ENCODE peak calls at places on chromosomes 7 and 10, in five cellular contexts. E is ovary, D is activated B cell treated with CpG ODN at 0.5 μM for 24 hours, R is AG09309, B is body of pancreas. Q is an unnamed sample.

GRCh38 chr10:130259380-130259779 is 123.2 kb downstream of the GLRX3 start:
- DNase-seq in B (no peak), E (no peak), R (no peak), D (no peak), Q (no peak)

GRCh38 chr7:95867309-95867708 is 95.0 kb downstream of the DYNC1I1 start:
- DNase-seq in D (no peak), E (no peak), B (no peak), R (no peak), Q (peak)

GRCh38 chr10:122044045-122044661 is 55.2 kb downstream of the TACC2 start:
- DNase-seq in B (peak), R (no peak), E (no peak), D (no peak), Q (no peak)

GRCh38 chr7:30238721-30239441 is 45.5 kb upstream of the ZNRF2 start:
- DNase-seq in E (no peak), D (no peak), B (peak), R (no peak), Q (peak)

GRCh38 chr10:43141421-43141820 is 3.2 kb downstream of the CSGALNACT2 start:
- DNase-seq in B (no peak), D (no peak), E (no peak), R (no peak), Q (no peak)

GRCh38 chr7:139744768-139745250 is 33.0 kb downstream of the HIPK2 start:
- DNase-seq in E (no peak), R (no peak), D (no peak), B (no peak), Q (no peak)

GRCh38 chr7:14691597-14692203 is 210.9 kb downstream of the DGKB start:
- DNase-seq in D (no peak), B (peak), R (no peak), E (peak), Q (no peak)

GRCh38 chr10:77866598-77866997 is 60.0 kb downstream of the DLG5 start:
- DNase-seq in D (no peak), B (no peak), R (no peak), E (no peak), Q (no peak)

GRCh38 chr10:36670616-36671402 is 454.6 kb upstream of the ANKRD30A start:
- DNase-seq in B (no peak), D (no peak), E (no peak), R (peak), Q (no peak)

GRCh38 chr7:23418046-23418445 is 52.2 kb downstream of the IGF2BP3 start:
- DNase-seq in B (no peak), E (no peak), D (no peak), R (no peak), Q (no peak)

GRCh38 chr7:68547181-68547580 is 1051.1 kb upstream of the AUTS2 start:
- DNase-seq in D (no peak), R (no peak), E (no peak), B (no peak), Q (no peak)

GRCh38 chr7:41524861-41525260 is 178.0 kb downstream of the INHBA start:
- DNase-seq in D (no peak), B (no peak), E (no peak), R (no peak), Q (no peak)

GRCh38 chr7:103680161-103681144 is 234.4 kb upstream of the SLC26A5 start:
- DNase-seq in R (no peak), D (no peak), E (no peak), B (no peak), Q (no peak)

GRCh38 chr7:129188372-129188891 is at the start of gene SMO:
- DNase-seq in E (peak), D (peak), B (peak), R (no peak), Q (no peak)

GRCh38 chr10:102004376-102004775 is 51.6 kb downstream of the ARMH3 start:
- DNase-seq in D (no peak), R (peak), B (no peak), E (no peak), Q (no peak)

GRCh38 chr7:43583424-43584199 is 704 bp downstream of the STK17A start:
- DNase-seq in D (peak), E (peak), B (peak), R (no peak), Q (peak)

GRCh38 chr7:87510430-87510875 is 35.0 kb upstream of the ABCB4 start:
- DNase-seq in R (no peak), E (no peak), B (no peak), D (no peak), Q (no peak)

GRCh38 chr7:143975617-143976016 is 21.0 kb downstream of the OR2F1 start:
- DNase-seq in R (no peak), D (no peak), E (no peak), B (no peak), Q (no peak)

GRCh38 chr7:30706316-30706715 is 24.1 kb upstream of the CRHR2 start:
- DNase-seq in E (no peak), B (no peak), D (no peak), R (no peak), Q (no peak)

GRCh38 chr7:135789956-135790355 is 41.3 kb upstream of the FAM180A start:
- DNase-seq in E (no peak), B (no peak), R (no peak), D (no peak), Q (no peak)

GRCh38 chr10:72688208-72688651 is 3.7 kb upstream of the MCU start:
- DNase-seq in D (no peak), B (no peak), R (no peak), E (no peak), Q (peak)

GRCh38 chr7:77157446-77157845 is 35.0 kb downstream of the CCDC146 start:
- DNase-seq in B (no peak), D (no peak), E (no peak), R (no peak), Q (peak)

GRCh38 chr7:127598318-127598717 is 4.8 kb downstream of the FSCN3 start:
- DNase-seq in E (no peak), D (no peak), B (no peak), R (no peak), Q (no peak)

DNA sequence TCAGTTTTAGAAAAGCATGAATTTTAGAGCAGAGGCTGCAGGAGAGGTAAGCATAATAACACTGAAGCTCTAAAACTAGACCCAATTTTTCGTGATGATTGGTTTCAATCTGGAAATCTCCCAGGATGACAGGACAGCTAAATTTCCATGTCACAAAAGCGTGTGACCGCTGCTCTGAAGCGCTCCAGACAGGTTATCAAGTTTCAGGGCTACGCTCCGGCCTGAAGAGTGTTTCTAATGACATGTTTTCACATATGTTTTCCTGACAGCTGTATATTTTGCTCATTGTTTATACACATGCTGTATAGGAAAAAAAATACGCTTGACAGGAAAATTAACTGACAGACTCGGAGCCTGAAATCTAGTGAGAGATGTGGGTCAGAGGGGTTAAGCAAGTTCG is 219.9 kb upstream of the BMPER start:
- DNase-seq in R (no peak), D (no peak), B (no peak), E (no peak), Q (no peak)
- TF ChIP-seq CTCF in R (no peak), D (no peak), B (no peak), E (no peak), Q (no peak)

DNA sequence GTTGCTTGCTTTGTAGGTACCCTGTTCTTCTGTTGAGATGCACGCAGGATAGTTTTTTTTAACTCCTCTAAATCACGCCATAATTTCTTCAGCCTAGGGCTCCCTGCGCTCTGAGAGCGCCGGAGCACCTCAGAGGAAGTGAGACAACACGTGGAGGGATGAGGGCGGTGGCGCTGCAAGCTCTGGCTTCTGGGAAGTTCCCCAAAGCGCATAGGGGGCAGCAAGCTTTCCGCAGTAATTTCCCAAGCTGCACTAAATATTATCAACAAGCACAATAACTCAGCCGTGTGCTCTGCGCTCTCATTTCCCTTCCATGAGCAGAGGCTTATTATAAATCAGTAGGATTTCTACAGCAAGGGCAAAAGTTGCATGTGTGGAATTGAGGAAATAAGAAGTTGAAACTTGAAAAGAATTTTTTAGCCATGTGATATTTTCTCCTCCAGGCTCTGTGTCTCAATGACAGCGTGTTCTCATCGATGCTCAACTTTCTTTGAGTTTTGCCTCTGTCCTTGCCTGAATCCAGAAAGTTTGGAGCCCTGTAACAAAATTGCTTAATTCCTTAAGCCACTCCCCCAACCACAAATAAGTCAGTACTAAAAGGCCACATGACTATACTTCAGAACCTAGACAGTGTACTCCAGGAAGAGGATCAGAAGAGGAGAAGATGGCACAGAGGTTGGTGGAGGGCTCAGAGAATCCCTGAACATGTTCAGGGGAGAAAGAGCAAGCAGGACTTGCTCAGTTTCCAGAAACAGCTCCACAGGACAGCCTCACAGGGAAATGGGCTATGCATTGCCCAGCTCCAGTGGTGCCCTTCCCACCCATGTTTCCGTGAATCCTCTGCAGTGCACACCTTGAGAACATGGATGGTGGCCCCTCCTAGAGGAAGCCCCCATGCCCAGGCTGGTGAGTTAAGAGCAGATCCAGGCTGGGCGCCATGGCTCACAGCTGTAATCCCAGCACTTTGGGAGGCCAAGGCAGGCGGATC is 221.5 kb upstream of the GHITM start:
- DNase-seq in E (peak), B (no peak), D (no peak), R (no peak), Q (peak)
- TF ChIP-seq CTCF in E (no peak), B (peak), D (no peak), R (no peak), Q (peak)

DNA sequence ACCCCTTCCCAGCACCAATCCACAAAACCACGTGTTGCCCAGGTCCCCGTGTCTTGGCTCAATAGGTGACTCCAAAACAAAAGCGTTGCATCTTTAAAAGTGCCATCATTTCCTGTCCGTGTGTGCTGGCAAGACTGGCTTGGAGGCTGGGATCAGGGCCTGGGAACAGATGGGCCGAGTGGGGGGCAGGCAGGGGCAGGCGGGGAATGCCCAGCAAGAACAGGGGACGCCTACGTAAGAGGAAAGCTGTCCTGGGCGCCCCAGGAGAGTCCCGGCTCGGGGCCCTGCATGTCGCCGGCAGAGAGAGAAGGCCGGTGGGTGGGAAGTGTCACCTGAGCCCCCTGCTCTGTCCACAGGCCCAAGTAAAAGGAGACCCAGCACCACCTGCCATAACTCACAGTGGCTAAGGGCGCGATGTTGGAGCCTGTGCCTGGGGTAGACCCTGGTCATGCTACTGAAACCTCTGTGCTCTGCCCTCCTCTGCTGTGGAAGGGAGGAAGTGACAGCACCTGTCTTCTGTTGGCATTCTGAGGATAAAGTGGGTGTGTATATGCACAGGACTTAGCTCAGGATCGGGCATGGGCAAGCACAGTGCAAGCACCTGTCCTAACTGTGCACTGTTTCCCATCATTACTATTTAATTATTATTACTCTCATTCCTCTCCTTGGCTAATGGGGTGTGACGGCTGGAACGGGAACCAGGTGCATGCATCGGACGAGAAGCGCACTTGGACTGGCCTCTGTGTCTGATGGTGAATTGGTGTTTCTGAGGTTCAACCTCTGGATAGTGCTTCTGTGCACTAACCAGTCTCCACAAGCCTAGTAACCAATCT is 86.3 kb downstream of the PAXIP1 start:
- DNase-seq in E (peak), B (no peak), D (no peak), R (no peak), Q (no peak)
- TF ChIP-seq CTCF in E (no peak), B (no peak), D (no peak), R (no peak), Q (no peak)

GRCh38 chr10:132963430-132963960 is 21.1 kb upstream of the CFAP46 start:
- DNase-seq in E (no peak), B (no peak), D (no peak), R (no peak), Q (no peak)

GRCh38 chr10:132960651-132961419 is 18.5 kb upstream of the CFAP46 start:
- DNase-seq in D (no peak), E (no peak), B (peak), R (no peak), Q (no peak)

GRCh38 chr10:132962623-132963429 is 20.5 kb upstream of the CFAP46 start:
- DNase-seq in E (no peak), R (no peak), D (no peak), B (no peak), Q (no peak)

GRCh38 chr10:132961420-132961803 is 19.0 kb upstream of the CFAP46 start:
- DNase-seq in B (peak), R (no peak), E (no peak), D (no peak), Q (no peak)

DNA sequence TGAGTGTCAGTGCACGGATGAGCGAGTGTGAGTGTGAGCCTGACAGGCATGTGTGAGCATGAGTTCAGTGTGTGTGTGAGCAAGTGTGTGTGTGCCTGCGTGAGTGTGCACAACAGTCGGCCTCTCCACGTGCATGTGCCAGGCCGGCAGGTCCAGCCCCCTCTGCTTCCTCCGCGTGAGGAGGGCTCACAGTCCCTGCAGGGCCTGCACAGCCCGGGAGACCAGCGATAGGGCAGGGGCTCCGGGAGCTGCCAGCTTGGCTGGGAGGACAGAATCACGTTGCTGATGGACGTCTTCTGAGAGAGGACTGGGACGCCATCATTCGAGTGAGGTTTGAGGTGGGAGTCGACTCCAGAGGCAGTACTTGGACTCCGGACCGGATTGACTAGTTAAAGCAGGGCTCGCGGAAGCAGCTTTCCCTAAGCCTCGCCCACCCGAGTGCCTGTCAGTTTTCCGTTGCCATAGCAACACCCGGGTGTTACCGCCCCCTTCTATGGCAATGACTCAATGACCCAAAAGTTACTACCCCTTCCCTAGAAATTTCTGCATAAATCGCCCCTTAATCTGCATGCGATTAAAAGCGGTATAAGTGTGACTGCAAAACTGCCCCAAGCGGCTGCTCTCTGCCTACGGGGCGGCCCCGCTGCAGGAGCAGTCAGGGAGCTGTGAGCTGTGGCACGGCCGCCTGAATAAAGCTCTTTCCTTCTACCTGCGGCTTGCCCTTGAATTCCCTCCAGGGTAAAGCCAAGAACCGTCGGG is 19.7 kb upstream of the CFAP46 start:
- DNase-seq in R (peak), E (peak), D (peak), B (peak), Q (peak)
- TF ChIP-seq CTCF in R (no peak), E (no peak), D (no peak), B (no peak), Q (peak)

DNA sequence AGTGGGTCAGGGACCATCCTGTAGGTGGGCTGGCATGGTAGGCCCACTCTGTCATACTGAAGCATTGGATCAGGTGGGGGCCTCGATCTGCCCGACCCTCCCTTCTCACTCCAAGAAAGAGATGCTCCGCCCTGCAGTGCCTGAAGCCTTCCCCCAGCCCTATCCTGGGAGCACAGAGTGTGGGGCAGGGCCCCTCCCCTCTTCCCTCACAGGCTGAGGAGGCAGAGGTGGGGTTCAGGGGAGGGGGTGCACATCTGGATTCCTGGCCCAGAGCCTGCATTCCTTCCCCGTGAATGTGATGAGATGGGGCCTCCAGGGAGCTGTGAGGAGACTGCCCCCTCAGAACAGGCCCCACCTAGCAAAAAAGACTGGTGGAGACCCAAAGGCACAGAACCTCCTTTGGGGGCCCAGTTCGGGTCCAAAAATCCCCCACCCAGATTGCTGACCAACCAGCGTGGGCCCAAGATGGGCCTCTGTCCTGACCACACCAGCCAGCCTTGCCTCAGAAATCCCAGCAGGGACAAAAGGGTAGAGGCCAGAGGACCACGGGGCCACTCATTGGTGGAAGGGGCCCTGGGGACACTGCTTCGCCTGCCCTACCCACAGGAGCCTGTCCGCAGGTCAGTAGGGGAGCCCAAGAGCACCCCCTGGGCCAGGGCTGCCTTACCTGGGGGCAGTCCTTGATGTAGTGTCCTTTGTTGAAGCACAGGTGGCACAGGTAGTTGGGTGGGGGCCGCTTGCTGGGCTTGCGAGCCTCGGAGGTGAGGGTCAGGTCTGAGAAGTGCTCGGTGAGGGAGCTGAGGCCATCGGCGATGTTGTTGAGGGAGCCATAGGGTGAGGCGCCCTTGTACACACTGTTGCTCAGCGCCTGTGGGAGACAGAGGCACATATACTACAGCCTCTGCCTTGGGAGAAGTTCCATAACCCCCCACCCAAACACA is 13.3 kb downstream of the ZCCHC24 start:
- DNase-seq in E (peak), R (no peak), B (no peak), D (no peak), Q (no peak)
- TF ChIP-seq CTCF in E (no peak), R (no peak), B (no peak), D (no peak), Q (no peak)

GRCh38 chr7:11331128-11332102 is 357.7 kb downstream of the PHF14 start:
- DNase-seq in D (no peak), E (no peak), R (no peak), B (no peak), Q (no peak)
- TF ChIP-seq CTCF in D (no peak), E (no peak), R (no peak), B (no peak), Q (no peak)

DNA sequence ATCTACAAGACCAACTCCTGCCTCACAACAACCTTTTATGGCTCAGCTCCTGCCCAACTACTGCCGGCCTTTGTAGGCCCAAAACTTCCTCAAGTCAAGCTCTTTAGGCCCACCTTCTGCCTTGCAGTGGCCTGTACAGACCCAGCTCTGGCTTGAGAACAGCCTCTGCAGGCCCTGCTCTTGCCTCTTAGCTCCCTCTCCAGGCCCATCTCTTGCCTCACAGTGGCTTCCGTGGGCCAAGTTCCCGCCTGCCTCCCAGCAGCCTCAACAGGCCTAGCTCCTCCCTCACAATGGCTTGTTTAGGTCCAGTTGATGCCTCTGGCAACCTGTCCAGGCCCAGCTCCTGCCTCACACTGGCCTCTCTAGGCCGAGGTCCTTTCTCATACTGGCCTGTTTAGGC is 32.4 kb upstream of the VKORC1L1 start:
- DNase-seq in R (no peak), D (no peak), E (no peak), B (no peak), Q (peak)
- TF ChIP-seq CTCF in R (no peak), D (no peak), E (no peak), B (no peak), Q (no peak)

GRCh38 chr7:56107954-56108258 is 1.6 kb upstream of the CHCHD2 start:
- DNase-seq in E (no peak), D (no peak), R (no peak), B (no peak), Q (no peak)

GRCh38 chr7:56106108-56107073 is at the start of gene CHCHD2:
- DNase-seq in E (peak), B (peak), R (peak), D (peak), Q (peak)

GRCh38 chr7:56099653-56100052 is 6.6 kb downstream of the CHCHD2 start:
- DNase-seq in B (no peak), E (no peak), D (no peak), R (no peak), Q (no peak)

GRCh38 chr7:56110611-56111010 is 4.3 kb upstream of the CHCHD2 start:
- DNase-seq in B (no peak), R (no peak), E (no peak), D (no peak), Q (no peak)

GRCh38 chr7:56105508-56105907 is 768 bp downstream of the CHCHD2 start:
- DNase-seq in E (no peak), B (peak), D (no peak), R (peak), Q (no peak)
- TF ChIP-seq CTCF in E (no peak), B (no peak), D (no peak), R (no peak), Q (no peak)